ENCODE peak calls at places on chromosome 17, in six cellular contexts. X, J, B, S, R and M are unnamed samples.

GRCh38 chr17:81987161-81987770 is 9.8 kb downstream of the ASPSCR1 start:
- DNase-seq in X (no peak), J (no peak), B (no peak), S (no peak), R (no peak), M (no peak)

GRCh38 chr17:32503251-32504165 is 16.7 kb downstream of the CDK5R1 start:
- DNase-seq in X (peak; percentile 27), J (no peak), B (no peak), S (no peak), R (no peak), M (no peak)

GRCh38 chr17:11643851-11644250 is 45.6 kb downstream of the DNAH9 start:
- DNase-seq in X (no peak), J (no peak), B (no peak), S (no peak), R (no peak), M (no peak)

GRCh38 chr17:39404542-39405378 is 3.3 kb upstream of the FBXL20 start:
- DNase-seq in X (peak; percentile 87), J (peak; percentile 10), B (no peak), S (peak; percentile 80), R (peak; percentile 38), M (peak; percentile 68)

GRCh38 chr17:40247926-40248495 is 28.9 kb downstream of the WIPF2 start:
- DNase-seq in X (no peak), J (no peak), B (no peak), S (no peak), R (no peak), M (no peak)

GRCh38 chr17:11719203-11719602 is 120.9 kb downstream of the DNAH9 start:
- DNase-seq in X (no peak), J (no peak), B (no peak), S (no peak), R (no peak), M (no peak)

GRCh38 chr17:49746791-49747490 is 17.0 kb downstream of the FAM117A start:
- DNase-seq in X (no peak), J (no peak), B (no peak), S (no peak), R (no peak), M (no peak)

GRCh38 chr17:39831588-39831987 is 32.5 kb downstream of the IKZF3 start:
- DNase-seq in X (no peak), J (no peak), B (no peak), S (no peak), R (peak; percentile 37), M (no peak)

GRCh38 chr17:61809816-61810392 is 53.4 kb downstream of the BRIP1 start:
- DNase-seq in X (peak; percentile 4), J (no peak), B (no peak), S (no peak), R (no peak), M (no peak)

GRCh38 chr17:77364381-77364911 is 223.7 kb downstream of the SEC14L1 start:
- DNase-seq in X (no peak), J (no peak), B (no peak), S (no peak), R (no peak), M (no peak)

GRCh38 chr17:50020841-50021599 is 26.0 kb upstream of the DLX3 start:
- DNase-seq in X (no peak), J (no peak), B (no peak), S (no peak), R (no peak), M (no peak)

GRCh38 chr17:71922439-71922838 is 198.4 kb upstream of the SOX9 start:
- DNase-seq in X (peak; percentile 69), J (no peak), B (no peak), S (no peak), R (no peak), M (peak; percentile 52)

GRCh38 chr17:47694818-47695663 is 1.1 kb downstream of the TBKBP1 start:
- DNase-seq in X (peak; percentile 83), J (peak; percentile 64), B (peak; percentile 38), S (no peak), R (no peak), M (no peak)

GRCh38 chr17:42803074-42803883 is 4.6 kb downstream of the CNTD1 start:
- DNase-seq in X (no peak), J (no peak), B (no peak), S (no peak), R (no peak), M (no peak)

GRCh38 chr17:258906-259305 is 77.5 kb upstream of the DOC2B start:
- DNase-seq in X (no peak), J (no peak), B (no peak), S (no peak), R (no peak), M (no peak)

GRCh38 chr17:74152591-74153455 is 50.7 kb upstream of the RPL38 start:
- DNase-seq in X (no peak), J (no peak), B (no peak), S (no peak), R (peak; percentile 14), M (no peak)

GRCh38 chr17:12599185-12599920 is 66.3 kb upstream of the MYOCD start:
- DNase-seq in X (no peak), J (no peak), B (no peak), S (no peak), R (no peak), M (no peak)

GRCh38 chr17:58488428-58488890 is 251 bp upstream of the HSF5 start:
- DNase-seq in X (no peak), J (no peak), B (no peak), S (no peak), R (no peak), M (no peak)

GRCh38 chr17:80219777-80220708 is at the start of the genes SGSH and SLC26A11:
- DNase-seq in X (peak; percentile 96), J (peak; percentile 87), B (peak; percentile 59), S (peak; percentile 99), R (peak; percentile 84), M (no peak)

GRCh38 chr17:77459018-77459755 is 318.4 kb downstream of the SEC14L1 start:
- DNase-seq in X (no peak), J (no peak), B (no peak), S (no peak), R (no peak), M (no peak)

GRCh38 chr17:7405413-7405881 is 1.6 kb upstream of the TMEM256 start:
- DNase-seq in X (no peak), J (no peak), B (no peak), S (no peak), R (no peak), M (no peak)

GRCh38 chr17:78893684-78894083 is 9.3 kb downstream of the CEP295NL start:
- DNase-seq in X (no peak), J (no peak), B (no peak), S (no peak), R (no peak), M (no peak)

GRCh38 chr17:48011405-48012150 is 26.0 kb downstream of the COPZ2 start:
- DNase-seq in X (peak; percentile 74), J (peak; percentile 41), B (no peak), S (peak; percentile 78), R (peak; percentile 74), M (no peak)

GRCh38 chr17:64777413-64778101 is 115.5 kb upstream of the SMURF2 start:
- DNase-seq in X (no peak), J (no peak), B (no peak), S (no peak), R (no peak), M (no peak)

GRCh38 chr17:83173997-83174858 is 94.8 kb downstream of the METRNL start:
- DNase-seq in X (peak; percentile 62), J (peak; percentile 43), B (no peak), S (no peak), R (no peak), M (no peak)

GRCh38 chr17:42111265-42111636 is 1.3 kb downstream of the DHX58 start:
- DNase-seq in X (no peak), J (no peak), B (no peak), S (no peak), R (no peak), M (no peak)

GRCh38 chr17:40909351-40909750 is 24.3 kb upstream of the KRT20 start:
- DNase-seq in X (peak; percentile 91), J (peak; percentile 86), B (peak; percentile 47), S (peak; percentile 91), R (peak; percentile 99), M (peak; percentile 89)

GRCh38 chr17:32283745-32284207 is 18.1 kb downstream of the RHBDL3 start:
- DNase-seq in X (peak; percentile 31), J (peak; percentile 36), B (no peak), S (no peak), R (no peak), M (no peak)

GRCh38 chr17:4504188-4504587 is 5.5 kb downstream of the SPNS2 start:
- DNase-seq in X (no peak), J (no peak), B (no peak), S (no peak), R (no peak), M (no peak)

GRCh38 chr17:21370430-21370829 is 5.7 kb upstream of the KCNJ12 start:
- DNase-seq in X (no peak), J (no peak), B (no peak), S (no peak), R (no peak), M (no peak)

GRCh38 chr17:47982091-47982617 is 11.2 kb downstream of the CDK5RAP3 start:
- DNase-seq in X (no peak), J (no peak), B (no peak), S (no peak), R (no peak), M (no peak)

GRCh38 chr17:6456914-6457687 is 12.8 kb downstream of the PIMREG start:
- DNase-seq in X (peak; percentile 80), J (no peak), B (no peak), S (peak; percentile 87), R (peak; percentile 35), M (no peak)

GRCh38 chr17:81995463-81996231 is 18.2 kb downstream of the ASPSCR1 start:
- DNase-seq in X (no peak), J (no peak), B (no peak), S (no peak), R (no peak), M (no peak)

GRCh38 chr17:42421479-42422332 is 1.4 kb downstream of the CAVIN1 start:
- DNase-seq in X (peak; percentile 73), J (no peak), B (peak; percentile 14), S (no peak), R (no peak), M (no peak)